ENCODE peak calls at places on chromosomes 6 and 20, in four cellular contexts. One of them, this sample, is unnamed.

GRCh38 chr6:34273242-34273805 is 24.5 kb upstream of the SMIM29 start:
- DNase-seq in GM19239: no peak
- DNase-seq in body of pancreas: peak
- DNase-seq in erythroblast: peak
- DNase-seq in this sample: no peak

GRCh38 chr6:44498436-44498835 is 110.9 kb downstream of the CDC5L start:
- DNase-seq in GM19239: no peak
- DNase-seq in body of pancreas: no peak
- DNase-seq in erythroblast: no peak
- DNase-seq in this sample: no peak

GRCh38 chr20:10065154-10065833 is 30.5 kb downstream of the ANKEF1 start:
- DNase-seq in GM19239: no peak
- DNase-seq in body of pancreas: no peak
- DNase-seq in erythroblast: no peak
- DNase-seq in this sample: no peak

GRCh38 chr6:45576648-45577624 is 199.2 kb upstream of the SUPT3H start:
- DNase-seq in GM19239: no peak
- DNase-seq in body of pancreas: no peak
- DNase-seq in erythroblast: no peak
- DNase-seq in this sample: no peak

GRCh38 chr6:51633424-51633823 is 454.0 kb downstream of the PKHD1 start:
- DNase-seq in GM19239: no peak
- DNase-seq in body of pancreas: no peak
- DNase-seq in erythroblast: no peak
- DNase-seq in this sample: no peak

GRCh38 chr6:7471171-7471570 is 70.3 kb upstream of the DSP start:
- DNase-seq in GM19239: no peak
- DNase-seq in body of pancreas: no peak
- DNase-seq in erythroblast: no peak
- DNase-seq in this sample: no peak

GRCh38 chr6:72952808-72953630 is 272.3 kb downstream of the KHDC1L start:
- DNase-seq in GM19239: no peak
- DNase-seq in body of pancreas: no peak
- DNase-seq in erythroblast: no peak
- DNase-seq in this sample: no peak

GRCh38 chr20:58605292-58606065 is 45.6 kb upstream of the STX16 start:
- DNase-seq in GM19239: no peak
- DNase-seq in body of pancreas: no peak
- DNase-seq in erythroblast: no peak
- DNase-seq in this sample: no peak

GRCh38 chr6:10556496-10557391 is 35.6 kb downstream of the GCNT2 start:
- DNase-seq in GM19239: no peak
- DNase-seq in body of pancreas: no peak
- DNase-seq in erythroblast: no peak
- DNase-seq in this sample: no peak

GRCh38 chr6:106883808-106884262 is 90.7 kb downstream of the CD24 start:
- DNase-seq in GM19239: no peak
- DNase-seq in body of pancreas: no peak
- DNase-seq in erythroblast: peak
- DNase-seq in this sample: no peak

GRCh38 chr6:47701374-47701773 is 3.0 kb downstream of the ADGRF4 start:
- DNase-seq in GM19239: peak
- DNase-seq in body of pancreas: no peak
- DNase-seq in erythroblast: no peak
- DNase-seq in this sample: no peak

GRCh38 chr6:148959008-148959407 is 212.2 kb downstream of the UST start:
- DNase-seq in GM19239: no peak
- DNase-seq in body of pancreas: no peak
- DNase-seq in erythroblast: no peak
- DNase-seq in this sample: no peak

GRCh38 chr20:59013959-59014608 is 5.1 kb upstream of the TUBB1 start:
- DNase-seq in GM19239: no peak
- DNase-seq in body of pancreas: no peak
- DNase-seq in erythroblast: peak
- DNase-seq in this sample: no peak

GRCh38 chr6:154229796-154230195 is 126.8 kb downstream of the IPCEF1 start:
- DNase-seq in GM19239: no peak
- DNase-seq in body of pancreas: no peak
- DNase-seq in erythroblast: no peak
- DNase-seq in this sample: no peak

GRCh38 chr6:159654483-159655098 is 38.5 kb downstream of the SOD2 start:
- DNase-seq in GM19239: peak
- DNase-seq in body of pancreas: no peak
- DNase-seq in erythroblast: peak
- DNase-seq in this sample: no peak

GRCh38 chr20:6506906-6507305 is 260.6 kb upstream of the BMP2 start:
- DNase-seq in GM19239: no peak
- DNase-seq in body of pancreas: no peak
- DNase-seq in erythroblast: no peak
- DNase-seq in this sample: no peak

GRCh38 chr20:64111841-64112641 is 4.7 kb upstream of the NPBWR2 start:
- DNase-seq in GM19239: no peak
- DNase-seq in body of pancreas: no peak
- DNase-seq in erythroblast: no peak
- DNase-seq in this sample: no peak

GRCh38 chr6:13709698-13710551 is 1.7 kb downstream of the RANBP9 start:
- DNase-seq in GM19239: no peak
- DNase-seq in body of pancreas: no peak
- DNase-seq in erythroblast: peak
- DNase-seq in this sample: no peak

GRCh38 chr6:152595507-152595906 is 41.7 kb downstream of the SYNE1 start:
- DNase-seq in GM19239: no peak
- DNase-seq in body of pancreas: no peak
- DNase-seq in erythroblast: no peak
- DNase-seq in this sample: no peak

GRCh38 chr6:157841211-157841840 is 18.3 kb downstream of the SNX9 start:
- DNase-seq in GM19239: no peak
- DNase-seq in body of pancreas: peak
- DNase-seq in erythroblast: peak
- DNase-seq in this sample: no peak

GRCh38 chr6:2852921-2853322 is 11.3 kb upstream of the SERPINB1 start:
- DNase-seq in GM19239: no peak
- DNase-seq in body of pancreas: no peak
- DNase-seq in erythroblast: no peak
- DNase-seq in this sample: no peak

GRCh38 chr20:32522775-32523612 is 62.1 kb downstream of the NOL4L start:
- DNase-seq in GM19239: no peak
- DNase-seq in body of pancreas: no peak
- DNase-seq in erythroblast: no peak
- DNase-seq in this sample: no peak

GRCh38 chr6:105077592-105078463 is 102.0 kb downstream of the POPDC3 start:
- DNase-seq in GM19239: no peak
- DNase-seq in body of pancreas: no peak
- DNase-seq in erythroblast: peak
- DNase-seq in this sample: no peak

GRCh38 chr6:82567621-82568020 is 204.0 kb downstream of the TPBG start:
- DNase-seq in GM19239: no peak
- DNase-seq in body of pancreas: no peak
- DNase-seq in erythroblast: no peak
- DNase-seq in this sample: no peak

GRCh38 chr6:53250761-53251672 is 97.7 kb downstream of the ELOVL5 start:
- DNase-seq in GM19239: no peak
- DNase-seq in body of pancreas: no peak
- DNase-seq in erythroblast: no peak
- DNase-seq in this sample: no peak

GRCh38 chr20:58494923-58495622 is 20.1 kb downstream of the APCDD1L start:
- DNase-seq in GM19239: no peak
- DNase-seq in body of pancreas: no peak
- DNase-seq in erythroblast: no peak
- DNase-seq in this sample: no peak

GRCh38 chr6:163793584-163793983 is 379.1 kb downstream of the QKI start:
- DNase-seq in GM19239: no peak
- DNase-seq in body of pancreas: no peak
- DNase-seq in erythroblast: no peak
- DNase-seq in this sample: no peak

GRCh38 chr6:17045581-17046322 is 56.1 kb upstream of the STMND1 start:
- DNase-seq in GM19239: no peak
- DNase-seq in body of pancreas: no peak
- DNase-seq in erythroblast: no peak
- DNase-seq in this sample: no peak

GRCh38 chr6:145153495-145153894 is 581.8 kb downstream of the EPM2A start:
- DNase-seq in GM19239: no peak
- DNase-seq in body of pancreas: no peak
- DNase-seq in erythroblast: no peak
- DNase-seq in this sample: no peak

GRCh38 chr6:158933075-158933474 is 66.9 kb downstream of the RSPH3 start:
- DNase-seq in GM19239: no peak
- DNase-seq in body of pancreas: no peak
- DNase-seq in erythroblast: no peak
- DNase-seq in this sample: no peak

GRCh38 chr6:155185544-155185943 is 78.3 kb upstream of the CLDN20 start:
- DNase-seq in GM19239: no peak
- DNase-seq in body of pancreas: no peak
- DNase-seq in erythroblast: no peak
- DNase-seq in this sample: no peak

GRCh38 chr6:79391511-79391910 is 145.7 kb downstream of the LCA5 start:
- DNase-seq in GM19239: no peak
- DNase-seq in body of pancreas: no peak
- DNase-seq in erythroblast: no peak
- DNase-seq in this sample: no peak

GRCh38 chr6:21201673-21202430 is 391.7 kb upstream of the SOX4 start:
- DNase-seq in GM19239: no peak
- DNase-seq in body of pancreas: no peak
- DNase-seq in erythroblast: no peak
- DNase-seq in this sample: no peak